ENCODE peak calls at places on chromosome 22, in ten cellular contexts. One of them, this sample, is unnamed.
A peak's percentile ranks its signal among the peaks of the same experiment; 100 is the strongest.

GRCh38 chr22:47515384-47516125 is 753.1 kb downstream of the TBC1D22A start:
- DNase-seq in mammary epithelial cell: no peak
- DNase-seq in HFF-Myc: no peak
- DNase-seq in WTC11: no peak
- DNase-seq in small intestine: no peak
- DNase-seq in type B pancreatic cell: no peak
- DNase-seq in T-helper 2 cell treated with Interferon-gamma antibody and Interleukin-4, amounts not matched to agents 5 μg/mL and 100 μg/mL, for 36 hours: no peak
- DNase-seq in heart right ventricle: no peak
- DNase-seq in neural progenitor cell: no peak
- DNase-seq in stimulated activated CD8-positive, alpha-beta memory T cell treated with anti-CD3 and anti-CD28 coated beads, Interleukin-4, amount 100 ng/mL, for 48 hours: no peak
- DNase-seq in this sample: no peak

GRCh38 chr22:50396751-50397370 is 53.7 kb downstream of the PPP6R2 start:
- DNase-seq in mammary epithelial cell: no peak
- DNase-seq in HFF-Myc: no peak
- DNase-seq in WTC11: no peak
- DNase-seq in small intestine: peak; percentile 29
- DNase-seq in type B pancreatic cell: no peak
- DNase-seq in T-helper 2 cell treated with Interferon-gamma antibody and Interleukin-4, amounts not matched to agents 5 μg/mL and 100 μg/mL, for 36 hours: no peak
- DNase-seq in heart right ventricle: no peak
- DNase-seq in neural progenitor cell: no peak
- DNase-seq in stimulated activated CD8-positive, alpha-beta memory T cell treated with anti-CD3 and anti-CD28 coated beads, Interleukin-4, amount 100 ng/mL, for 48 hours: no peak
- DNase-seq in this sample: no peak

GRCh38 chr22:50452649-50453048 is 22.2 kb downstream of the SBF1 start:
- DNase-seq in mammary epithelial cell: no peak
- DNase-seq in HFF-Myc: no peak
- DNase-seq in WTC11: no peak
- DNase-seq in small intestine: no peak
- DNase-seq in type B pancreatic cell: no peak
- DNase-seq in T-helper 2 cell treated with Interferon-gamma antibody and Interleukin-4, amounts not matched to agents 5 μg/mL and 100 μg/mL, for 36 hours: no peak
- DNase-seq in heart right ventricle: no peak
- DNase-seq in neural progenitor cell: no peak
- DNase-seq in stimulated activated CD8-positive, alpha-beta memory T cell treated with anti-CD3 and anti-CD28 coated beads, Interleukin-4, amount 100 ng/mL, for 48 hours: no peak
- DNase-seq in this sample: no peak

GRCh38 chr22:26276530-26277200 is 107.4 kb downstream of the SEZ6L start:
- DNase-seq in mammary epithelial cell: no peak
- DNase-seq in HFF-Myc: no peak
- DNase-seq in WTC11: no peak
- DNase-seq in small intestine: no peak
- DNase-seq in type B pancreatic cell: no peak
- DNase-seq in T-helper 2 cell treated with Interferon-gamma antibody and Interleukin-4, amounts not matched to agents 5 μg/mL and 100 μg/mL, for 36 hours: no peak
- DNase-seq in heart right ventricle: no peak
- DNase-seq in neural progenitor cell: no peak
- DNase-seq in stimulated activated CD8-positive, alpha-beta memory T cell treated with anti-CD3 and anti-CD28 coated beads, Interleukin-4, amount 100 ng/mL, for 48 hours: no peak
- DNase-seq in this sample: no peak

GRCh38 chr22:29691636-29692326 is 28.0 kb upstream of the CABP7 start:
- DNase-seq in mammary epithelial cell: no peak
- DNase-seq in HFF-Myc: no peak
- DNase-seq in WTC11: peak; percentile 43
- DNase-seq in small intestine: no peak
- DNase-seq in type B pancreatic cell: no peak
- DNase-seq in T-helper 2 cell treated with Interferon-gamma antibody and Interleukin-4, amounts not matched to agents 5 μg/mL and 100 μg/mL, for 36 hours: no peak
- DNase-seq in heart right ventricle: no peak
- DNase-seq in neural progenitor cell: no peak
- DNase-seq in stimulated activated CD8-positive, alpha-beta memory T cell treated with anti-CD3 and anti-CD28 coated beads, Interleukin-4, amount 100 ng/mL, for 48 hours: no peak
- DNase-seq in this sample: no peak

GRCh38 chr22:26484360-26484706 is 656 bp downstream of the SRRD start:
- DNase-seq in mammary epithelial cell: no peak
- DNase-seq in HFF-Myc: no peak
- DNase-seq in WTC11: no peak
- DNase-seq in small intestine: no peak
- DNase-seq in type B pancreatic cell: no peak
- DNase-seq in T-helper 2 cell treated with Interferon-gamma antibody and Interleukin-4, amounts not matched to agents 5 μg/mL and 100 μg/mL, for 36 hours: no peak
- DNase-seq in heart right ventricle: no peak
- DNase-seq in neural progenitor cell: no peak
- DNase-seq in stimulated activated CD8-positive, alpha-beta memory T cell treated with anti-CD3 and anti-CD28 coated beads, Interleukin-4, amount 100 ng/mL, for 48 hours: no peak
- DNase-seq in this sample: no peak

GRCh38 chr22:36540867-36541642 is 12.1 kb upstream of the EIF3D start:
- DNase-seq in mammary epithelial cell: peak; percentile 24
- DNase-seq in HFF-Myc: no peak
- DNase-seq in WTC11: no peak
- DNase-seq in small intestine: no peak
- DNase-seq in type B pancreatic cell: no peak
- DNase-seq in T-helper 2 cell treated with Interferon-gamma antibody and Interleukin-4, amounts not matched to agents 5 μg/mL and 100 μg/mL, for 36 hours: no peak
- DNase-seq in heart right ventricle: no peak
- DNase-seq in neural progenitor cell: no peak
- DNase-seq in stimulated activated CD8-positive, alpha-beta memory T cell treated with anti-CD3 and anti-CD28 coated beads, Interleukin-4, amount 100 ng/mL, for 48 hours: no peak
- DNase-seq in this sample: no peak

GRCh38 chr22:29916007-29916544 is 33.1 kb downstream of the MTMR3 start:
- DNase-seq in mammary epithelial cell: no peak
- DNase-seq in HFF-Myc: no peak
- DNase-seq in WTC11: no peak
- DNase-seq in small intestine: no peak
- DNase-seq in type B pancreatic cell: no peak
- DNase-seq in T-helper 2 cell treated with Interferon-gamma antibody and Interleukin-4, amounts not matched to agents 5 μg/mL and 100 μg/mL, for 36 hours: no peak
- DNase-seq in heart right ventricle: no peak
- DNase-seq in neural progenitor cell: no peak
- DNase-seq in stimulated activated CD8-positive, alpha-beta memory T cell treated with anti-CD3 and anti-CD28 coated beads, Interleukin-4, amount 100 ng/mL, for 48 hours: no peak
- DNase-seq in this sample: no peak

GRCh38 chr22:34903416-34903815 is 162.5 kb upstream of the ISX start:
- DNase-seq in mammary epithelial cell: peak; percentile 33
- DNase-seq in HFF-Myc: no peak
- DNase-seq in WTC11: no peak
- DNase-seq in small intestine: no peak
- DNase-seq in type B pancreatic cell: no peak
- DNase-seq in T-helper 2 cell treated with Interferon-gamma antibody and Interleukin-4, amounts not matched to agents 5 μg/mL and 100 μg/mL, for 36 hours: no peak
- DNase-seq in heart right ventricle: no peak
- DNase-seq in neural progenitor cell: no peak
- DNase-seq in stimulated activated CD8-positive, alpha-beta memory T cell treated with anti-CD3 and anti-CD28 coated beads, Interleukin-4, amount 100 ng/mL, for 48 hours: no peak
- DNase-seq in this sample: no peak

GRCh38 chr22:32354360-32355351 is 3.0 kb upstream of the RFPL3 start:
- DNase-seq in mammary epithelial cell: peak; percentile 21
- DNase-seq in HFF-Myc: peak; percentile 22
- DNase-seq in WTC11: no peak
- DNase-seq in small intestine: no peak
- DNase-seq in type B pancreatic cell: no peak
- DNase-seq in T-helper 2 cell treated with Interferon-gamma antibody and Interleukin-4, amounts not matched to agents 5 μg/mL and 100 μg/mL, for 36 hours: no peak
- DNase-seq in heart right ventricle: no peak
- DNase-seq in neural progenitor cell: no peak
- DNase-seq in stimulated activated CD8-positive, alpha-beta memory T cell treated with anti-CD3 and anti-CD28 coated beads, Interleukin-4, amount 100 ng/mL, for 48 hours: no peak
- DNase-seq in this sample: no peak

GRCh38 chr22:27588273-27588672 is 213.3 kb downstream of the MN1 start:
- DNase-seq in mammary epithelial cell: no peak
- DNase-seq in HFF-Myc: no peak
- DNase-seq in WTC11: no peak
- DNase-seq in small intestine: peak; percentile 13
- DNase-seq in type B pancreatic cell: no peak
- DNase-seq in T-helper 2 cell treated with Interferon-gamma antibody and Interleukin-4, amounts not matched to agents 5 μg/mL and 100 μg/mL, for 36 hours: no peak
- DNase-seq in heart right ventricle: no peak
- DNase-seq in neural progenitor cell: no peak
- DNase-seq in stimulated activated CD8-positive, alpha-beta memory T cell treated with anti-CD3 and anti-CD28 coated beads, Interleukin-4, amount 100 ng/mL, for 48 hours: no peak
- DNase-seq in this sample: no peak

GRCh38 chr22:49066619-49067018 is 761.1 kb downstream of the BRD1 start:
- DNase-seq in mammary epithelial cell: no peak
- DNase-seq in HFF-Myc: no peak
- DNase-seq in WTC11: no peak
- DNase-seq in small intestine: no peak
- DNase-seq in type B pancreatic cell: no peak
- DNase-seq in T-helper 2 cell treated with Interferon-gamma antibody and Interleukin-4, amounts not matched to agents 5 μg/mL and 100 μg/mL, for 36 hours: no peak
- DNase-seq in heart right ventricle: no peak
- DNase-seq in neural progenitor cell: no peak
- DNase-seq in stimulated activated CD8-positive, alpha-beta memory T cell treated with anti-CD3 and anti-CD28 coated beads, Interleukin-4, amount 100 ng/mL, for 48 hours: no peak
- DNase-seq in this sample: no peak

GRCh38 chr22:17890892-17891291 is 116.6 kb upstream of the BID start:
- DNase-seq in mammary epithelial cell: no peak
- DNase-seq in HFF-Myc: no peak
- DNase-seq in WTC11: no peak
- DNase-seq in small intestine: no peak
- DNase-seq in type B pancreatic cell: no peak
- DNase-seq in T-helper 2 cell treated with Interferon-gamma antibody and Interleukin-4, amounts not matched to agents 5 μg/mL and 100 μg/mL, for 36 hours: no peak
- DNase-seq in heart right ventricle: no peak
- DNase-seq in neural progenitor cell: no peak
- DNase-seq in stimulated activated CD8-positive, alpha-beta memory T cell treated with anti-CD3 and anti-CD28 coated beads, Interleukin-4, amount 100 ng/mL, for 48 hours: no peak
- DNase-seq in this sample: no peak

GRCh38 chr22:29331658-29332300 is 16.3 kb upstream of the RASL10A start:
- DNase-seq in mammary epithelial cell: no peak
- DNase-seq in HFF-Myc: no peak
- DNase-seq in WTC11: no peak
- DNase-seq in small intestine: no peak
- DNase-seq in type B pancreatic cell: no peak
- DNase-seq in T-helper 2 cell treated with Interferon-gamma antibody and Interleukin-4, amounts not matched to agents 5 μg/mL and 100 μg/mL, for 36 hours: no peak
- DNase-seq in heart right ventricle: no peak
- DNase-seq in neural progenitor cell: no peak
- DNase-seq in stimulated activated CD8-positive, alpha-beta memory T cell treated with anti-CD3 and anti-CD28 coated beads, Interleukin-4, amount 100 ng/mL, for 48 hours: no peak
- DNase-seq in this sample: no peak

GRCh38 chr22:23891726-23892125 is 2.5 kb upstream of the MIF start:
- DNase-seq in mammary epithelial cell: no peak
- DNase-seq in HFF-Myc: no peak
- DNase-seq in WTC11: no peak
- DNase-seq in small intestine: no peak
- DNase-seq in type B pancreatic cell: no peak
- DNase-seq in T-helper 2 cell treated with Interferon-gamma antibody and Interleukin-4, amounts not matched to agents 5 μg/mL and 100 μg/mL, for 36 hours: no peak
- DNase-seq in heart right ventricle: no peak
- DNase-seq in neural progenitor cell: no peak
- DNase-seq in stimulated activated CD8-positive, alpha-beta memory T cell treated with anti-CD3 and anti-CD28 coated beads, Interleukin-4, amount 100 ng/mL, for 48 hours: no peak
- DNase-seq in this sample: no peak

GRCh38 chr22:39278040-39278439 is 33.3 kb upstream of the PDGFB start:
- DNase-seq in mammary epithelial cell: no peak
- DNase-seq in HFF-Myc: no peak
- DNase-seq in WTC11: no peak
- DNase-seq in small intestine: no peak
- DNase-seq in type B pancreatic cell: no peak
- DNase-seq in T-helper 2 cell treated with Interferon-gamma antibody and Interleukin-4, amounts not matched to agents 5 μg/mL and 100 μg/mL, for 36 hours: no peak
- DNase-seq in heart right ventricle: peak; percentile 75
- DNase-seq in neural progenitor cell: no peak
- DNase-seq in stimulated activated CD8-positive, alpha-beta memory T cell treated with anti-CD3 and anti-CD28 coated beads, Interleukin-4, amount 100 ng/mL, for 48 hours: no peak
- DNase-seq in this sample: peak; percentile 78

GRCh38 chr22:26671317-26672059 is 14.1 kb downstream of the MIAT start:
- DNase-seq in mammary epithelial cell: peak; percentile 78
- DNase-seq in HFF-Myc: no peak
- DNase-seq in WTC11: no peak
- DNase-seq in small intestine: peak; percentile 50
- DNase-seq in type B pancreatic cell: no peak
- DNase-seq in T-helper 2 cell treated with Interferon-gamma antibody and Interleukin-4, amounts not matched to agents 5 μg/mL and 100 μg/mL, for 36 hours: peak; percentile 55
- DNase-seq in heart right ventricle: no peak
- DNase-seq in neural progenitor cell: no peak
- DNase-seq in stimulated activated CD8-positive, alpha-beta memory T cell treated with anti-CD3 and anti-CD28 coated beads, Interleukin-4, amount 100 ng/mL, for 48 hours: peak; percentile 83
- DNase-seq in this sample: peak; percentile 83

GRCh38 chr22:24333301-24333700 is 62.7 kb downstream of the SPECC1L start:
- DNase-seq in mammary epithelial cell: peak; percentile 54
- DNase-seq in HFF-Myc: no peak
- DNase-seq in WTC11: no peak
- DNase-seq in small intestine: no peak
- DNase-seq in type B pancreatic cell: no peak
- DNase-seq in T-helper 2 cell treated with Interferon-gamma antibody and Interleukin-4, amounts not matched to agents 5 μg/mL and 100 μg/mL, for 36 hours: no peak
- DNase-seq in heart right ventricle: no peak
- DNase-seq in neural progenitor cell: no peak
- DNase-seq in stimulated activated CD8-positive, alpha-beta memory T cell treated with anti-CD3 and anti-CD28 coated beads, Interleukin-4, amount 100 ng/mL, for 48 hours: no peak
- DNase-seq in this sample: no peak

GRCh38 chr22:45208993-45209838 is 31.5 kb downstream of the KIAA0930 start:
- DNase-seq in mammary epithelial cell: peak; percentile 46
- DNase-seq in HFF-Myc: peak; percentile 77
- DNase-seq in WTC11: peak; percentile 84
- DNase-seq in small intestine: no peak
- DNase-seq in type B pancreatic cell: no peak
- DNase-seq in T-helper 2 cell treated with Interferon-gamma antibody and Interleukin-4, amounts not matched to agents 5 μg/mL and 100 μg/mL, for 36 hours: no peak
- DNase-seq in heart right ventricle: no peak
- DNase-seq in neural progenitor cell: peak; percentile 85
- DNase-seq in stimulated activated CD8-positive, alpha-beta memory T cell treated with anti-CD3 and anti-CD28 coated beads, Interleukin-4, amount 100 ng/mL, for 48 hours: peak; percentile 75
- DNase-seq in this sample: no peak

GRCh38 chr22:19114984-19115552 is 7.1 kb downstream of the DGCR2 start:
- DNase-seq in mammary epithelial cell: no peak
- DNase-seq in HFF-Myc: no peak
- DNase-seq in WTC11: no peak
- DNase-seq in small intestine: no peak
- DNase-seq in type B pancreatic cell: no peak
- DNase-seq in T-helper 2 cell treated with Interferon-gamma antibody and Interleukin-4, amounts not matched to agents 5 μg/mL and 100 μg/mL, for 36 hours: no peak
- DNase-seq in heart right ventricle: no peak
- DNase-seq in neural progenitor cell: no peak
- DNase-seq in stimulated activated CD8-positive, alpha-beta memory T cell treated with anti-CD3 and anti-CD28 coated beads, Interleukin-4, amount 100 ng/mL, for 48 hours: no peak
- DNase-seq in this sample: peak; percentile 37

GRCh38 chr22:31135706-31136105 is 4.6 kb downstream of the PLA2G3 start:
- DNase-seq in mammary epithelial cell: no peak
- DNase-seq in HFF-Myc: no peak
- DNase-seq in WTC11: no peak
- DNase-seq in small intestine: no peak
- DNase-seq in type B pancreatic cell: no peak
- DNase-seq in T-helper 2 cell treated with Interferon-gamma antibody and Interleukin-4, amounts not matched to agents 5 μg/mL and 100 μg/mL, for 36 hours: no peak
- DNase-seq in heart right ventricle: no peak
- DNase-seq in neural progenitor cell: no peak
- DNase-seq in stimulated activated CD8-positive, alpha-beta memory T cell treated with anti-CD3 and anti-CD28 coated beads, Interleukin-4, amount 100 ng/mL, for 48 hours: no peak
- DNase-seq in this sample: no peak

This sample was measured in Right ventricle myocardium inferior.